ENCODE peak calls at places on chromosomes 1 and 21, in five cellular contexts. Z, T, W, U and S are unnamed samples.

GRCh38 chr21:38561205-38561604 is 62.9 kb upstream of the ERG start:
- DNase-seq in Z (no peak), W (no peak), U (no peak), T (no peak), S (no peak)

GRCh38 chr1:160997323-160998038 is 23.5 kb downstream of the F11R start:
- DNase-seq in U (peak; percentile 77), T (peak; percentile 93), Z (no peak), W (peak; percentile 62), S (peak; percentile 19)

GRCh38 chr21:15749868-15750174 is 20.0 kb downstream of the USP25 start:
- DNase-seq in T (peak; percentile 41), W (no peak), U (no peak), Z (no peak), S (no peak)

GRCh38 chr1:63112155-63112914 is 210.0 kb upstream of the FOXD3 start:
- DNase-seq in Z (no peak), U (no peak), T (peak; percentile 59), W (peak; percentile 3), S (peak; percentile 95)

GRCh38 chr1:65911679-65912078 is 119.0 kb downstream of the PDE4B start:
- DNase-seq in U (no peak), T (peak; percentile 3), W (no peak), Z (no peak), S (no peak)

GRCh38 chr1:1354271-1355247 is 3.8 kb downstream of the MXRA8 start:
- DNase-seq in Z (no peak), W (no peak), U (no peak), T (no peak), S (no peak)

GRCh38 chr1:60283690-60284089 is 210.1 kb upstream of the C1orf87 start:
- DNase-seq in Z (no peak), T (no peak), W (no peak), U (no peak), S (no peak)

GRCh38 chr1:20511518-20512428 is 3.8 kb upstream of the MUL1 start:
- DNase-seq in W (no peak), Z (no peak), U (no peak), T (no peak), S (no peak)

GRCh38 chr1:236163460-236164153 is 21.3 kb downstream of the GPR137B start:
- DNase-seq in U (peak; percentile 61), T (no peak), Z (no peak), W (no peak), S (no peak)

GRCh38 chr1:170805957-170806662 is 129.2 kb upstream of the MROH9 start:
- DNase-seq in U (no peak), T (peak; percentile 44), Z (no peak), W (no peak), S (no peak)

GRCh38 chr1:55039342-55040082 is at the start of gene PCSK9:
- DNase-seq in Z (peak; percentile 43), T (peak; percentile 23), W (no peak), U (peak; percentile 83), S (no peak)

GRCh38 chr1:246789454-246790339 is 65.5 kb downstream of the SCCPDH start:
- DNase-seq in Z (no peak), W (no peak), U (no peak), T (no peak), S (no peak)

GRCh38 chr1:59549903-59550302 is 253.0 kb downstream of the FGGY start:
- DNase-seq in T (peak; percentile 87), W (no peak), Z (no peak), U (peak; percentile 69), S (no peak)

GRCh38 chr1:225533238-225533637 is 105.4 kb upstream of the LBR start:
- DNase-seq in Z (no peak), W (no peak), T (no peak), U (no peak), S (no peak)

GRCh38 chr1:198042168-198042567 is 114.6 kb upstream of the NEK7 start:
- DNase-seq in Z (no peak), W (no peak), U (no peak), T (no peak), S (peak; percentile 50)

GRCh38 chr21:32445101-32445500 is 32.6 kb downstream of the EVA1C start:
- DNase-seq in T (no peak), Z (no peak), U (no peak), W (no peak), S (no peak)

GRCh38 chr21:40386301-40386911 is 460.6 kb downstream of the DSCAM start:
- DNase-seq in W (no peak), T (no peak), Z (peak; percentile 59), U (peak; percentile 81), S (no peak)

GRCh38 chr1:177209357-177209756 is 38.6 kb downstream of the BRINP2 start:
- DNase-seq in T (peak; percentile 98), Z (no peak), W (no peak), U (peak; percentile 61), S (peak; percentile 94)

GRCh38 chr1:64743954-64744491 is 852 bp upstream of the RAVER2 start:
- DNase-seq in Z (no peak), W (no peak), U (no peak), T (no peak), S (no peak)

GRCh38 chr1:158146165-158146564 is 34.5 kb upstream of the CD1D start:
- DNase-seq in Z (no peak), W (no peak), T (peak; percentile 91), U (no peak), S (no peak)

GRCh38 chr21:45987121-45987711 is 5.6 kb downstream of the COL6A1 start:
- DNase-seq in U (peak; percentile 57), T (no peak), W (no peak), Z (no peak), S (no peak)

GRCh38 chr21:45281411-45282282 is 6.0 kb downstream of the POFUT2 start:
- DNase-seq in Z (no peak), U (peak; percentile 51), W (no peak), T (no peak), S (no peak)

GRCh38 chr1:228648647-228649383 is 86.5 kb upstream of the RHOU start:
- DNase-seq in U (no peak), Z (no peak), W (no peak), T (no peak), S (no peak)

GRCh38 chr1:228650946-228651345 is 84.3 kb upstream of the RHOU start:
- DNase-seq in U (no peak), T (no peak), W (no peak), Z (no peak), S (no peak)

GRCh38 chr1:228650141-228650540 is 85.1 kb upstream of the RHOU start:
- DNase-seq in T (no peak), Z (peak; percentile 28), W (no peak), U (no peak), S (no peak)

GRCh38 chr1:228647523-228648444 is 87.5 kb upstream of the RHOU start:
- DNase-seq in T (peak; percentile 52), W (no peak), Z (peak; percentile 29), U (peak; percentile 68), S (no peak)

DNA sequence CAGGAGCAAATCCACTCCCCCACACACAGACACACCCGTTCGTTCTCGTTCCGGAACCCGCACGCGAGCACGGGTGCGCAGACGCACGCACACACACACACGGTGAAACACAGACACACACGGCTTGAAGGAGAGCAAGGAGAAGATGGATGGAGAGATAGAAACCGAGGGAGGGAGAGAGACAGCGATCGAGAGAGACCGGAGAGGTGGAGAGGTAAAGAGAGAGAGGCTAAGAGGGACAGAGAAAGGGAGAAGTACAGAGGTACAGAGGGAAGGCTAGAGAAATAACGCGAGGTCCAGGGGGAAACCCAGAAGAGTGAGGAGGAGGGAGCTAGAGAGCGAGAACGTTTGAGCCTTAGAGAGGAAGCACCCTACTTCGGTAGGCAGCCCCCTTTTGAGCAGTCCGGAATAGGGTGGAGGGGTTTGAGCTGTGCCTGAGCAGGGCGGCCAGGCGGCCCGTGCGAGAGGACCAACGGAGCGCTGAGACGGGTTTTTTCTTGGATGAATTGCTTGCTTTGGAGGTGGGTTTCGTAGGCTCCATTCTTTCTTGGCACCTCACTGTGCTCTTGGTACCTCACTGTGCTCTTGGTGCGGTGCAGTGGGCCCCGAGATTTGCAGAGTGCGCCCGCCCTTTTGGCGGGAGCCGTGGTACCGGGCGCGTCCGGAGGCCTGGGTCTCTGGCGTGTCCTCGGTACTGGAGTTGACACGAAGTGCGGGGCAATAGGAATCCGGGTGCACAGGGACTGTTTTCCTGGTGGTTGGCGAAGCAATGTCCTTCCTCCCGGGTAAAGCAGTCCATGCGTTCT is 88.4 kb upstream of the RHOU start:
- DNase-seq in Z (no peak), W (peak; percentile 26), U (no peak), T (peak; percentile 54), S (no peak)
- TF ChIP-seq CTCF in Z (no peak), W (no peak), U (no peak), T (no peak), S (no peak)

GRCh38 chr1:34549199-34549598 is 205.6 kb upstream of the GJB5 start:
- DNase-seq in W (no peak), Z (peak; percentile 27), T (no peak), U (no peak), S (no peak)
- TF ChIP-seq CTCF in W (peak; percentile 33), Z (peak; percentile 55), T (no peak), U (no peak), S (no peak)

DNA sequence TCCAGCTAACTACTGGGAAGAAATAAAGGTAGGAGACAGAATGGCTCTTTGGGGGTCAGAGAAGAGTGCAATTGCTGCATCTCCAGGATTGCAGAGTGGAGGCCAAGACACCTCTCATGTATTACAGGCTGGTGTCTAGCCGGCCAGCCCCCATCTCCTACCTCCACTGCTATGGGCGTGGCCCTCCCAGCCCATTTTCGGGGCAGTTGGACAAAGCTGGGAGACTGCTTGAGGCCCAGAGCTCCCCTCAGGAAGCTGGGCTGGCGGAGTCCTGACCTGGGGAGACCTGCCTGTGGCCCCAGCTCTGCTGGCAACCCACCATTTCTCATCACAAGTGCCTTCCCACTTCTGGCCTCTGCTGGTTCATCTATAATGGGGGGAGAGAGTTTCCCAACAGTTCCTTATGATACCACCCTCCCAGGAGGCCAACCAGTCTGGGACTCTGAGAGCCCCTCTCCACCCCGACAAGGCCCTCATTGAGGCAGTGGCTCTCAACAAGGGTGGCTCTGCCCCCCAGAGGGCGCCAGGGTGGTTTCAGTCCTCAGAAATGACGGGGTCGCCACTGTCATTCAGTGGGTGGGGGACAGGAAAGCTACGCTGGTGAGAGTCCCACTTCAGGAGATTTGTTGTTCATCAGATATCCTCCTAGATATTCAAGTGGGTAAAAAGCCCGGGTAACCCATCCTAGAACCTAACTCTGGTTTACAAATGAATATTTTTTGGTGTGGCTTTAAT is 11.5 kb downstream of the RAP1GAP start:
- DNase-seq in U (no peak), W (no peak), T (no peak), Z (no peak), S (no peak)
- TF ChIP-seq CTCF in U (no peak), W (no peak), T (no peak), Z (no peak), S (no peak)

GRCh38 chr1:156601122-156601830 is at the start of gene GPATCH4:
- DNase-seq in Z (no peak), W (peak; percentile 64), U (peak; percentile 84), T (peak; percentile 97), S (peak; percentile 82)

GRCh38 chr1:156598125-156598524 is 3.2 kb downstream of the GPATCH4 start:
- DNase-seq in W (no peak), U (no peak), T (no peak), Z (no peak), S (no peak)

GRCh38 chr1:156598731-156599432 is 2.4 kb downstream of the GPATCH4 start:
- DNase-seq in W (no peak), Z (no peak), T (no peak), U (peak; percentile 17), S (no peak)

GRCh38 chr1:156600733-156601121 is 552 bp downstream of the GPATCH4 start:
- DNase-seq in T (peak; percentile 18), U (peak; percentile 50), Z (no peak), W (no peak), S (no peak)

DNA sequence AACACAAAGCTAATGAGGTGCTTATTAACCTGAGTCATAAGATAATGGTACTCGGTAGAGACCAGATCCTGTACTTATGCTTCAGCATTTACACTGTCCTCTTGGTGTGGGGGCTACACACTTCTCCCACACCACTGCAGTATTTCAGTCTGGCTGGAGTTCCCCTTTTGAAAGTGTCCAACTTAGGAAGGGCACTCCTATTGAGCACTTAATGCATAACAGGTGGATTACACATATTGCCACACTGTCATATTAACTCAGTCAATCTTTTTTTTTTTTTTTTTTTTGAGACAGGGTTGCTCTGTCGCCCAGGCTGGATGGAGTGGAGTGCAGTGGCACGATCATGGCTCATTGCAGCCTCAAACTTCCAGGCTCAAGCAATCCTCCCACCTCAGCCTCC is 1.5 kb downstream of the GPATCH4 start:
- DNase-seq in Z (no peak), W (no peak), U (no peak), T (no peak), S (no peak)
- TF ChIP-seq CTCF in Z (no peak), W (no peak), U (peak; percentile 12), T (peak; percentile 8), S (no peak)